ENCODE peak calls at places on chromosomes 3 and 15, in four cellular contexts. One of them, this sample, is unnamed.

GRCh38 chr15:96553006-96553405 is 222.5 kb downstream of the NR2F2 start:
- DNase-seq in activated T-helper 1 cell treated with Interleukin-2 at 50 U/mL for 16 hours: no peak
- DNase-seq in GM12891: no peak
- DNase-seq in stimulated activated naive CD8-positive, alpha-beta T cell treated with anti-CD3 and anti-CD28 coated beads, Interleukin-15, amount 100 ng/mL, for 72 hours: no peak
- DNase-seq in this sample: no peak

GRCh38 chr15:101723161-101723873 is 956 bp downstream of the TARS3 start:
- DNase-seq in activated T-helper 1 cell treated with Interleukin-2 at 50 U/mL for 16 hours: no peak
- DNase-seq in GM12891: peak
- DNase-seq in stimulated activated naive CD8-positive, alpha-beta T cell treated with anti-CD3 and anti-CD28 coated beads, Interleukin-15, amount 100 ng/mL, for 72 hours: peak
- DNase-seq in this sample: peak

GRCh38 chr15:67242665-67243064 is 11.8 kb downstream of the AAGAB start:
- DNase-seq in activated T-helper 1 cell treated with Interleukin-2 at 50 U/mL for 16 hours: no peak
- DNase-seq in GM12891: no peak
- DNase-seq in stimulated activated naive CD8-positive, alpha-beta T cell treated with anti-CD3 and anti-CD28 coated beads, Interleukin-15, amount 100 ng/mL, for 72 hours: no peak
- DNase-seq in this sample: no peak

GRCh38 chr3:73602171-73602570 is 22.6 kb downstream of the PDZRN3 start:
- DNase-seq in activated T-helper 1 cell treated with Interleukin-2 at 50 U/mL for 16 hours: no peak
- DNase-seq in GM12891: no peak
- DNase-seq in stimulated activated naive CD8-positive, alpha-beta T cell treated with anti-CD3 and anti-CD28 coated beads, Interleukin-15, amount 100 ng/mL, for 72 hours: no peak
- DNase-seq in this sample: no peak

GRCh38 chr3:107416886-107417285 is 39.6 kb downstream of the CCDC54 start:
- DNase-seq in activated T-helper 1 cell treated with Interleukin-2 at 50 U/mL for 16 hours: no peak
- DNase-seq in GM12891: no peak
- DNase-seq in stimulated activated naive CD8-positive, alpha-beta T cell treated with anti-CD3 and anti-CD28 coated beads, Interleukin-15, amount 100 ng/mL, for 72 hours: no peak
- DNase-seq in this sample: no peak

GRCh38 chr3:3200632-3201212 is 21.2 kb upstream of the CRBN start:
- DNase-seq in activated T-helper 1 cell treated with Interleukin-2 at 50 U/mL for 16 hours: no peak
- DNase-seq in GM12891: no peak
- DNase-seq in stimulated activated naive CD8-positive, alpha-beta T cell treated with anti-CD3 and anti-CD28 coated beads, Interleukin-15, amount 100 ng/mL, for 72 hours: peak
- DNase-seq in this sample: peak

GRCh38 chr3:150370129-150370602 is 37.9 kb upstream of the TSC22D2 start:
- DNase-seq in activated T-helper 1 cell treated with Interleukin-2 at 50 U/mL for 16 hours: no peak
- DNase-seq in GM12891: no peak
- DNase-seq in stimulated activated naive CD8-positive, alpha-beta T cell treated with anti-CD3 and anti-CD28 coated beads, Interleukin-15, amount 100 ng/mL, for 72 hours: no peak
- DNase-seq in this sample: no peak

GRCh38 chr3:3740061-3740460 is 59.2 kb upstream of the LRRN1 start:
- DNase-seq in activated T-helper 1 cell treated with Interleukin-2 at 50 U/mL for 16 hours: no peak
- DNase-seq in GM12891: no peak
- DNase-seq in stimulated activated naive CD8-positive, alpha-beta T cell treated with anti-CD3 and anti-CD28 coated beads, Interleukin-15, amount 100 ng/mL, for 72 hours: no peak
- DNase-seq in this sample: no peak

GRCh38 chr15:52485290-52485689 is 43.4 kb downstream of the MYO5A start:
- DNase-seq in activated T-helper 1 cell treated with Interleukin-2 at 50 U/mL for 16 hours: no peak
- DNase-seq in GM12891: no peak
- DNase-seq in stimulated activated naive CD8-positive, alpha-beta T cell treated with anti-CD3 and anti-CD28 coated beads, Interleukin-15, amount 100 ng/mL, for 72 hours: no peak
- DNase-seq in this sample: no peak

GRCh38 chr15:38518084-38518483 is 46.5 kb downstream of the RASGRP1 start:
- DNase-seq in activated T-helper 1 cell treated with Interleukin-2 at 50 U/mL for 16 hours: no peak
- DNase-seq in GM12891: no peak
- DNase-seq in stimulated activated naive CD8-positive, alpha-beta T cell treated with anti-CD3 and anti-CD28 coated beads, Interleukin-15, amount 100 ng/mL, for 72 hours: no peak
- DNase-seq in this sample: no peak

GRCh38 chr3:106115557-106115956 is 246.7 kb upstream of the CBLB start:
- DNase-seq in activated T-helper 1 cell treated with Interleukin-2 at 50 U/mL for 16 hours: no peak
- DNase-seq in GM12891: no peak
- DNase-seq in stimulated activated naive CD8-positive, alpha-beta T cell treated with anti-CD3 and anti-CD28 coated beads, Interleukin-15, amount 100 ng/mL, for 72 hours: no peak
- DNase-seq in this sample: no peak

GRCh38 chr15:89358435-89358754 is 23.8 kb upstream of the POLG start:
- DNase-seq in activated T-helper 1 cell treated with Interleukin-2 at 50 U/mL for 16 hours: no peak
- DNase-seq in GM12891: no peak
- DNase-seq in stimulated activated naive CD8-positive, alpha-beta T cell treated with anti-CD3 and anti-CD28 coated beads, Interleukin-15, amount 100 ng/mL, for 72 hours: no peak
- DNase-seq in this sample: no peak

GRCh38 chr15:99132584-99133287 is 27.9 kb downstream of the SYNM start:
- DNase-seq in activated T-helper 1 cell treated with Interleukin-2 at 50 U/mL for 16 hours: no peak
- DNase-seq in GM12891: no peak
- DNase-seq in stimulated activated naive CD8-positive, alpha-beta T cell treated with anti-CD3 and anti-CD28 coated beads, Interleukin-15, amount 100 ng/mL, for 72 hours: no peak
- DNase-seq in this sample: no peak